ENCODE peak calls at places on chromosome 7, in four cellular contexts. Y, C, Q and K are unnamed samples.

GRCh38 chr7:15625456-15625855 is 61.0 kb downstream of the MEOX2 start:
- DNase-seq in Y (no peak), C (no peak), Q (no peak), K (no peak)

GRCh38 chr7:84060760-84061261 is 133.8 kb downstream of the SEMA3A start:
- DNase-seq in Y (no peak), C (no peak), Q (no peak), K (no peak)

GRCh38 chr7:4659551-4660286 is 22.4 kb upstream of the FOXK1 start:
- DNase-seq in Y (no peak), C (peak), Q (no peak), K (no peak)

GRCh38 chr7:44471850-44472249 is 18.6 kb downstream of the NUDCD3 start:
- DNase-seq in Y (no peak), C (no peak), Q (no peak), K (no peak)

GRCh38 chr7:140326116-140326928 is 72.0 kb downstream of the SLC37A3 start:
- DNase-seq in Y (peak), C (peak), Q (peak), K (no peak)

GRCh38 chr7:73342645-73343044 is 14.7 kb downstream of the FKBP6 start:
- DNase-seq in Y (peak), C (no peak), Q (no peak), K (no peak)

GRCh38 chr7:141511370-141512335 is 39.6 kb upstream of the AGK start:
- DNase-seq in Y (no peak), C (no peak), Q (no peak), K (no peak)

GRCh38 chr7:100210803-100211202 is 8.9 kb upstream of the PVRIG start:
- DNase-seq in Y (no peak), C (no peak), Q (no peak), K (no peak)

GRCh38 chr7:7257899-7258692 is 75.8 kb downstream of the C1GALT1 start:
- DNase-seq in Y (peak), C (peak), Q (no peak), K (no peak)

GRCh38 chr7:53520841-53521240 is 485.4 kb downstream of the POM121L12 start:
- DNase-seq in Y (no peak), C (no peak), Q (no peak), K (no peak)

GRCh38 chr7:71574153-71574894 is 442.4 kb downstream of the GALNT17 start:
- DNase-seq in Y (no peak), C (no peak), Q (no peak), K (no peak)

GRCh38 chr7:129606801-129607200 is 4.7 kb upstream of the NRF1 start:
- DNase-seq in Y (peak), C (peak), Q (no peak), K (no peak)

GRCh38 chr7:99324966-99325596 is 617 bp upstream of the ARPC1A start:
- DNase-seq in Y (no peak), C (no peak), Q (no peak), K (no peak)

GRCh38 chr7:42972703-42973500 is 40.7 kb downstream of the MRPL32 start:
- DNase-seq in Y (peak), C (peak), Q (no peak), K (no peak)

GRCh38 chr7:124137664-124138063 is 104.8 kb upstream of the TMEM229A start:
- DNase-seq in Y (no peak), C (no peak), Q (no peak), K (no peak)

GRCh38 chr7:69654381-69654780 is 56.1 kb downstream of the AUTS2 start:
- DNase-seq in Y (no peak), C (peak), Q (no peak), K (no peak)

GRCh38 chr7:145779165-145779564 is 337.4 kb upstream of the CNTNAP2 start:
- DNase-seq in Y (no peak), C (no peak), Q (no peak), K (no peak)

GRCh38 chr7:95843286-95843685 is 70.9 kb downstream of the DYNC1I1 start:
- DNase-seq in Y (no peak), C (no peak), Q (no peak), K (no peak)

GRCh38 chr7:40098810-40099209 is 35.6 kb downstream of the MPLKIP start:
- DNase-seq in Y (no peak), C (no peak), Q (no peak), K (no peak)

GRCh38 chr7:193538-194256 is 1.3 kb downstream of the FAM20C start:
- DNase-seq in Y (no peak), C (no peak), Q (no peak), K (no peak)

GRCh38 chr7:106797937-106798336 is 67.1 kb upstream of the PIK3CG start:
- DNase-seq in Y (no peak), C (no peak), Q (no peak), K (no peak)

GRCh38 chr7:159116581-159117339 is 27.9 kb downstream of the VIPR2 start:
- DNase-seq in Y (no peak), C (no peak), Q (no peak), K (no peak)

GRCh38 chr7:43904533-43905208 is 1.7 kb downstream of the URGCP start:
- DNase-seq in Y (no peak), C (no peak), Q (no peak), K (no peak)

GRCh38 chr7:136183981-136184380 is 206.8 kb upstream of the MTPN start:
- DNase-seq in Y (peak), C (no peak), Q (no peak), K (no peak)

GRCh38 chr7:140475747-140476333 is 3.5 kb downstream of the MKRN1 start:
- DNase-seq in Y (peak), C (peak), Q (peak), K (no peak)

GRCh38 chr7:129362528-129362927 is 71.7 kb upstream of the STRIP2 start:
- DNase-seq in Y (no peak), C (no peak), Q (no peak), K (no peak)

GRCh38 chr7:102279537-102280400 is 6.9 kb upstream of the SH2B2 start:
- DNase-seq in Y (peak), C (peak), Q (peak), K (no peak)

GRCh38 chr7:138008588-138009349 is 6.9 kb upstream of the CREB3L2 start:
- DNase-seq in Y (peak), C (peak), Q (no peak), K (no peak)

GRCh38 chr7:96144260-96144526 is 177.7 kb downstream of the SLC25A13 start:
- DNase-seq in Y (no peak), C (no peak), Q (no peak), K (no peak)

GRCh38 chr7:114718861-114719260 is 203.0 kb upstream of the MDFIC start:
- DNase-seq in Y (no peak), C (no peak), Q (no peak), K (no peak)

GRCh38 chr7:45919947-45920542 is 1.0 kb downstream of the IGFBP3 start:
- DNase-seq in Y (no peak), C (no peak), Q (no peak), K (no peak)

GRCh38 chr7:21944616-21945373 is 904 bp downstream of the CDCA7L start:
- DNase-seq in Y (peak), C (peak), Q (peak), K (no peak)